ENCODE peak calls at places on chromosome 2, in five cellular contexts. One of them, this sample, is unnamed.
A peak's percentile ranks its signal among the peaks of the same experiment; 100 is the strongest.

GRCh38 chr2:214244847-214245246 is 166.0 kb upstream of the VWC2L start:
- DNase-seq in bronchial epithelial cell: no peak
- DNase-seq in esophagus squamous epithelium: no peak
- DNase-seq in fibroblast of pulmonary artery: peak; percentile 1
- DNase-seq in GM10248: no peak
- DNase-seq in this sample: no peak

GRCh38 chr2:173631123-173631450 is 276.4 kb downstream of the CDCA7 start:
- DNase-seq in bronchial epithelial cell: no peak
- DNase-seq in esophagus squamous epithelium: no peak
- DNase-seq in fibroblast of pulmonary artery: peak; percentile 29
- DNase-seq in GM10248: no peak
- DNase-seq in this sample: no peak

GRCh38 chr2:24993797-24994196 is 22.0 kb upstream of the DNAJC27 start:
- DNase-seq in fibroblast of pulmonary artery: no peak
- DNase-seq in esophagus squamous epithelium: no peak
- DNase-seq in bronchial epithelial cell: no peak
- DNase-seq in GM10248: no peak
- DNase-seq in this sample: no peak

GRCh38 chr2:134280231-134280630 is 26.4 kb downstream of the MGAT5 start:
- DNase-seq in GM10248: no peak
- DNase-seq in fibroblast of pulmonary artery: no peak
- DNase-seq in bronchial epithelial cell: no peak
- DNase-seq in esophagus squamous epithelium: no peak
- DNase-seq in this sample: no peak

GRCh38 chr2:102237176-102237575 is 50.4 kb downstream of the IL1RL2 start:
- DNase-seq in GM10248: no peak
- DNase-seq in bronchial epithelial cell: no peak
- DNase-seq in esophagus squamous epithelium: no peak
- DNase-seq in fibroblast of pulmonary artery: no peak
- DNase-seq in this sample: no peak

GRCh38 chr2:9415770-9416169 is 7.6 kb downstream of the ITGB1BP1 start:
- DNase-seq in esophagus squamous epithelium: no peak
- DNase-seq in fibroblast of pulmonary artery: no peak
- DNase-seq in GM10248: no peak
- DNase-seq in bronchial epithelial cell: no peak
- DNase-seq in this sample: no peak

GRCh38 chr2:136182315-136182714 is 64.4 kb upstream of the CXCR4 start:
- DNase-seq in fibroblast of pulmonary artery: no peak
- DNase-seq in esophagus squamous epithelium: no peak
- DNase-seq in bronchial epithelial cell: no peak
- DNase-seq in GM10248: no peak
- DNase-seq in this sample: no peak

GRCh38 chr2:9244985-9245544 is 38.5 kb downstream of the ASAP2 start:
- DNase-seq in bronchial epithelial cell: peak; percentile 66
- DNase-seq in esophagus squamous epithelium: no peak
- DNase-seq in fibroblast of pulmonary artery: no peak
- DNase-seq in GM10248: no peak
- DNase-seq in this sample: no peak

GRCh38 chr2:84969511-84970265 is 1.3 kb upstream of the KCMF1 start:
- DNase-seq in esophagus squamous epithelium: no peak
- DNase-seq in bronchial epithelial cell: peak; percentile 32
- DNase-seq in GM10248: no peak
- DNase-seq in fibroblast of pulmonary artery: peak; percentile 38
- DNase-seq in this sample: no peak

GRCh38 chr2:109507828-109508227 is 105.9 kb downstream of the SEPTIN10 start:
- DNase-seq in esophagus squamous epithelium: no peak
- DNase-seq in fibroblast of pulmonary artery: no peak
- DNase-seq in GM10248: no peak
- DNase-seq in bronchial epithelial cell: no peak
- DNase-seq in this sample: no peak

GRCh38 chr2:890791-891190 is 59.9 kb upstream of the SNTG2 start:
- DNase-seq in bronchial epithelial cell: no peak
- DNase-seq in fibroblast of pulmonary artery: no peak
- DNase-seq in GM10248: no peak
- DNase-seq in esophagus squamous epithelium: no peak
- DNase-seq in this sample: no peak

GRCh38 chr2:110770308-110770695 is 37.9 kb downstream of the ACOXL start:
- DNase-seq in esophagus squamous epithelium: no peak
- DNase-seq in fibroblast of pulmonary artery: no peak
- DNase-seq in bronchial epithelial cell: no peak
- DNase-seq in GM10248: no peak
- DNase-seq in this sample: no peak

GRCh38 chr2:186059096-186059495 is 320.5 kb downstream of the FSIP2 start:
- DNase-seq in esophagus squamous epithelium: no peak
- DNase-seq in GM10248: no peak
- DNase-seq in bronchial epithelial cell: peak; percentile 22
- DNase-seq in fibroblast of pulmonary artery: peak; percentile 25
- DNase-seq in this sample: no peak

GRCh38 chr2:210171309-210172218 is at the start of gene KANSL1L:
- DNase-seq in bronchial epithelial cell: peak; percentile 86
- DNase-seq in esophagus squamous epithelium: peak; percentile 83
- DNase-seq in GM10248: peak; percentile 95
- DNase-seq in fibroblast of pulmonary artery: peak; percentile 97
- DNase-seq in this sample: peak; percentile 96

GRCh38 chr2:226995625-226996041 is 159.8 kb downstream of the RHBDD1 start:
- DNase-seq in fibroblast of pulmonary artery: peak; percentile 70
- DNase-seq in bronchial epithelial cell: peak; percentile 55
- DNase-seq in GM10248: peak; percentile 46
- DNase-seq in esophagus squamous epithelium: no peak
- DNase-seq in this sample: no peak

GRCh38 chr2:104855174-104856085 is 1.5 kb downstream of the POU3F3 start:
- DNase-seq in fibroblast of pulmonary artery: no peak
- DNase-seq in GM10248: no peak
- DNase-seq in bronchial epithelial cell: no peak
- DNase-seq in esophagus squamous epithelium: no peak
- DNase-seq in this sample: no peak

GRCh38 chr2:30798536-30798991 is 8.7 kb downstream of the CAPN13 start:
- DNase-seq in esophagus squamous epithelium: no peak
- DNase-seq in bronchial epithelial cell: no peak
- DNase-seq in GM10248: no peak
- DNase-seq in fibroblast of pulmonary artery: no peak
- DNase-seq in this sample: no peak

GRCh38 chr2:46439582-46439981 is 39.8 kb upstream of the TMEM247 start:
- DNase-seq in fibroblast of pulmonary artery: no peak
- DNase-seq in esophagus squamous epithelium: no peak
- DNase-seq in bronchial epithelial cell: no peak
- DNase-seq in GM10248: no peak
- DNase-seq in this sample: no peak

GRCh38 chr2:233817305-233817980 is 36.9 kb downstream of the HJURP start:
- DNase-seq in GM10248: no peak
- DNase-seq in bronchial epithelial cell: no peak
- DNase-seq in fibroblast of pulmonary artery: no peak
- DNase-seq in esophagus squamous epithelium: no peak
- DNase-seq in this sample: peak; percentile 8

GRCh38 chr2:240997856-240998705 is at the start of gene SNED1:
- DNase-seq in fibroblast of pulmonary artery: peak; percentile 80
- DNase-seq in esophagus squamous epithelium: no peak
- DNase-seq in bronchial epithelial cell: peak; percentile 37
- DNase-seq in GM10248: peak; percentile 68
- DNase-seq in this sample: peak; percentile 76

GRCh38 chr2:28628506-28628905 is 123.1 kb upstream of the PPP1CB start:
- DNase-seq in bronchial epithelial cell: no peak
- DNase-seq in esophagus squamous epithelium: no peak
- DNase-seq in fibroblast of pulmonary artery: no peak
- DNase-seq in GM10248: no peak
- DNase-seq in this sample: no peak

GRCh38 chr2:65366595-65367125 is 65.7 kb downstream of the SPRED2 start:
- DNase-seq in esophagus squamous epithelium: no peak
- DNase-seq in GM10248: peak; percentile 62
- DNase-seq in bronchial epithelial cell: peak; percentile 98
- DNase-seq in fibroblast of pulmonary artery: peak; percentile 96
- DNase-seq in this sample: no peak

GRCh38 chr2:8628870-8629209 is 53.0 kb upstream of the ID2 start:
- DNase-seq in GM10248: no peak
- DNase-seq in esophagus squamous epithelium: no peak
- DNase-seq in fibroblast of pulmonary artery: no peak
- DNase-seq in bronchial epithelial cell: no peak
- DNase-seq in this sample: no peak

GRCh38 chr2:138121769-138122661 is 157.7 kb downstream of the HNMT start:
- DNase-seq in GM10248: peak; percentile 1
- DNase-seq in esophagus squamous epithelium: no peak
- DNase-seq in bronchial epithelial cell: peak; percentile 97
- DNase-seq in fibroblast of pulmonary artery: no peak
- DNase-seq in this sample: no peak

GRCh38 chr2:15180379-15180778 is 380.8 kb downstream of the NBAS start:
- DNase-seq in esophagus squamous epithelium: no peak
- DNase-seq in bronchial epithelial cell: no peak
- DNase-seq in fibroblast of pulmonary artery: no peak
- DNase-seq in GM10248: no peak
- DNase-seq in this sample: no peak

GRCh38 chr2:41867553-41867952 is 180.3 kb upstream of the PKDCC start:
- DNase-seq in esophagus squamous epithelium: no peak
- DNase-seq in fibroblast of pulmonary artery: no peak
- DNase-seq in bronchial epithelial cell: no peak
- DNase-seq in GM10248: no peak
- DNase-seq in this sample: no peak

GRCh38 chr2:96233880-96234316 is 25.3 kb upstream of the STARD7 start:
- DNase-seq in GM10248: peak; percentile 70
- DNase-seq in fibroblast of pulmonary artery: no peak
- DNase-seq in esophagus squamous epithelium: no peak
- DNase-seq in bronchial epithelial cell: no peak
- DNase-seq in this sample: no peak

GRCh38 chr2:240220371-240220770 is 79.9 kb upstream of the OTOS start:
- DNase-seq in esophagus squamous epithelium: no peak
- DNase-seq in fibroblast of pulmonary artery: peak; percentile 61
- DNase-seq in bronchial epithelial cell: peak; percentile 66
- DNase-seq in GM10248: no peak
- DNase-seq in this sample: no peak

GRCh38 chr2:72738096-72738495 is 87.7 kb downstream of the EXOC6B start:
- DNase-seq in esophagus squamous epithelium: no peak
- DNase-seq in fibroblast of pulmonary artery: no peak
- DNase-seq in bronchial epithelial cell: peak; percentile 31
- DNase-seq in GM10248: no peak
- DNase-seq in this sample: no peak

DNA sequence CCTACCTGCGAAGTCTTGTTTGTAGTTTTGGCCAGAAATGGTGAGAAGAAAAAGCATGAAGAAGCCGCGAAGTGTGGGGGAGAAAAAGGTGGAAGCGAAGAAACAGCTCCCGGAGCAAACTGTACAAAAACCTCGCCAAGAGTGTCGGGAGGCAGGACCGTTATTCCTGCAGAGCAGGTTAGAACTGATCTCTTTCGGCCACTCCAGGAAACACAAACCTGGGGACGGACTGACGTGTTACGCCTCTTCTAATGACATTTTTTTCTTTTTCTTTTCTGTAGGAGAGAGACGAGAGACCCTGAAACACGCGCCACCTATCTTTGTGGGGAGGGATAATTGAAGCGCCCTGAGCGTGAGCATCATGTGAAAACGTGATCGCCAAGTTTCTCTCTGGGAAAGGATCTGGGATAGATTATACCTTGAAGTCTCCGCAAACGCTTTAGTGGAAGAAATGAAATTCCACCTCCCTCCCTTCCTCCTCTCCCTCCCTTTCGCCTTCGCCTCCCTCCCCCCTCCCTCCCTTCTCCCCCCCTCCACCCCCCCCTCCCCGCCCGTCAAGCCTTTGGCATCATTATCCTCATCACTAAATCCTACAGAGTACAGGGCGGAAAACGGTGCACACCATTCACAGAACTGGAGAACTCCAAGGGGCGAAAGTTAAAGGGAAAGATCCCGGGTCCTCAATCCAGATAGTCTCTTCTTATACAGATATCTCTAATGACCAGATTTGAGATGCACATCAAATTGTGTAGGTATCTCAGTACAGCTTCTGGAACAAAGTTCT is at the start of gene ZEB2:
- DNase-seq in GM10248: no peak
- DNase-seq in bronchial epithelial cell: no peak
- DNase-seq in esophagus squamous epithelium: no peak
- DNase-seq in fibroblast of pulmonary artery: peak; percentile 90
- DNase-seq in this sample: no peak
- TF ChIP-seq CTCF in GM10248: peak; percentile 42
- TF ChIP-seq CTCF in bronchial epithelial cell: no peak
- TF ChIP-seq CTCF in esophagus squamous epithelium: peak; percentile 55
- TF ChIP-seq CTCF in fibroblast of pulmonary artery: peak; percentile 76
- TF ChIP-seq CTCF in this sample: no peak

GRCh38 chr2:75042823-75043222 is 84.4 kb downstream of the POLE4 start:
- DNase-seq in bronchial epithelial cell: no peak
- DNase-seq in fibroblast of pulmonary artery: no peak
- DNase-seq in esophagus squamous epithelium: no peak
- DNase-seq in GM10248: no peak
- DNase-seq in this sample: no peak

GRCh38 chr2:75047189-75047812 is 88.9 kb downstream of the POLE4 start:
- DNase-seq in esophagus squamous epithelium: no peak
- DNase-seq in GM10248: no peak
- DNase-seq in bronchial epithelial cell: peak; percentile 76
- DNase-seq in fibroblast of pulmonary artery: peak; percentile 29
- DNase-seq in this sample: no peak

GRCh38 chr2:75053484-75054112 is 95.2 kb downstream of the POLE4 start:
- DNase-seq in bronchial epithelial cell: peak; percentile 56
- DNase-seq in fibroblast of pulmonary artery: peak; percentile 32
- DNase-seq in GM10248: peak; percentile 64
- DNase-seq in esophagus squamous epithelium: no peak
- DNase-seq in this sample: no peak

GRCh38 chr2:75044291-75044690 is 85.8 kb downstream of the POLE4 start:
- DNase-seq in fibroblast of pulmonary artery: no peak
- DNase-seq in esophagus squamous epithelium: no peak
- DNase-seq in bronchial epithelial cell: no peak
- DNase-seq in GM10248: no peak
- DNase-seq in this sample: no peak

GRCh38 chr2:75047907-75048625 is 89.6 kb downstream of the POLE4 start:
- DNase-seq in fibroblast of pulmonary artery: peak; percentile 67
- DNase-seq in bronchial epithelial cell: peak; percentile 41
- DNase-seq in esophagus squamous epithelium: no peak
- DNase-seq in GM10248: no peak
- DNase-seq in this sample: no peak
- TF ChIP-seq CTCF in fibroblast of pulmonary artery: no peak
- TF ChIP-seq CTCF in bronchial epithelial cell: no peak
- TF ChIP-seq CTCF in esophagus squamous epithelium: no peak
- TF ChIP-seq CTCF in GM10248: no peak
- TF ChIP-seq CTCF in this sample: no peak

DNA sequence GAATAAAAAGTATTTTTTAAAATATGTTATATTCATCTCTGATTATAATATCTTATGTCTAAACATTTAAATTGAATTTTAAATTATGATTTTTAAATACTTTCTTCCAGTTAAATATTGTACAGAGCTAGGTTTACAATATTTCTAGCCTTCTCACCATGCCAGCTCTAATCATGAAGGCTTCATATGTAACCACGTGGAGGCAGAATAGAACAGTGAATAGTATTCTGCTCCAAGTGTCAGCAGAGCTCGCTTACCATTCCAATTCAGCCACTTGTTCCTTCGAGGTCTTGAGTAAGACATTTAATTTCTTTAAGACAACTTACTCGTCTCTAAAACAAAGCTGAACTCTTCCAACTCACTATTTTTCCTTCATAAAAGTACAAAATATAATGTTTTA is 871.8 kb downstream of the SUCLG1 start:
- DNase-seq in esophagus squamous epithelium: no peak
- DNase-seq in fibroblast of pulmonary artery: no peak
- DNase-seq in bronchial epithelial cell: peak; percentile 5
- DNase-seq in GM10248: no peak
- DNase-seq in this sample: no peak
- TF ChIP-seq CTCF in esophagus squamous epithelium: no peak
- TF ChIP-seq CTCF in fibroblast of pulmonary artery: no peak
- TF ChIP-seq CTCF in bronchial epithelial cell: no peak
- TF ChIP-seq CTCF in GM10248: no peak
- TF ChIP-seq CTCF in this sample: no peak

GRCh38 chr2:23850564-23851256 is 76.2 kb downstream of the ATAD2B start:
- DNase-seq in bronchial epithelial cell: no peak
- DNase-seq in GM10248: peak; percentile 49
- DNase-seq in fibroblast of pulmonary artery: no peak
- DNase-seq in esophagus squamous epithelium: no peak
- DNase-seq in this sample: no peak
- TF ChIP-seq CTCF in bronchial epithelial cell: no peak
- TF ChIP-seq CTCF in GM10248: no peak
- TF ChIP-seq CTCF in fibroblast of pulmonary artery: no peak
- TF ChIP-seq CTCF in esophagus squamous epithelium: no peak
- TF ChIP-seq CTCF in this sample: no peak